ENCODE peak calls at places on chromosomes 5 and 9, in seven cellular contexts. I is AG04449, O is WERI-Rb-1, D is foreskin fibroblast, Z is tibial nerve, P is dorsolateral prefrontal cortex, W is brain microvascular endothelial cell. K is an unnamed sample.
A peak's percentile ranks its signal among the peaks of the same experiment; 100 is the strongest.

GRCh38 chr5:16617272-16617973 is 626 bp upstream of the RETREG1 start:
- DNase-seq in I (no peak), O (no peak), D (no peak), Z (no peak), P (no peak), W (no peak), K (no peak)

GRCh38 chr5:148926207-148926606 is 99.8 kb downstream of the ADRB2 start:
- DNase-seq in I (no peak), O (no peak), D (no peak), Z (no peak), P (no peak), W (no peak), K (no peak)

GRCh38 chr9:133818444-133818843 is 80.3 kb upstream of the SARDH start:
- DNase-seq in I (no peak), O (no peak), D (no peak), Z (no peak), P (no peak), W (no peak), K (no peak)

GRCh38 chr5:111227226-111227782 is 3.1 kb downstream of the CAMK4 start:
- DNase-seq in I (no peak), O (no peak), D (no peak), Z (no peak), P (no peak), W (no peak), K (no peak)

GRCh38 chr9:4569101-4569500 is 78.8 kb downstream of the SLC1A1 start:
- DNase-seq in I (no peak), O (no peak), D (peak; percentile 19), Z (no peak), P (no peak), W (no peak), K (no peak)

GRCh38 chr9:132800038-132800648 is 77.9 kb downstream of the AK8 start:
- DNase-seq in I (peak; percentile 3), O (peak; percentile 79), D (peak; percentile 91), Z (no peak), P (peak; percentile 76), W (peak; percentile 43), K (peak; percentile 39)

GRCh38 chr5:174714751-174715150 is 9.6 kb upstream of the MSX2 start:
- DNase-seq in I (no peak), O (no peak), D (no peak), Z (no peak), P (no peak), W (no peak), K (no peak)

GRCh38 chr5:126723643-126724042 is 53.3 kb upstream of the LMNB1 start:
- DNase-seq in I (no peak), O (no peak), D (no peak), Z (no peak), P (no peak), W (no peak), K (no peak)

GRCh38 chr5:81768960-81769452 is 18.1 kb upstream of the SSBP2 start:
- DNase-seq in I (peak; percentile 69), O (no peak), D (peak; percentile 86), Z (no peak), P (no peak), W (peak; percentile 87), K (peak; percentile 31)

GRCh38 chr5:123718238-123718637 is 206.3 kb downstream of the CSNK1G3 start:
- DNase-seq in I (no peak), O (no peak), D (peak; percentile 33), Z (no peak), P (no peak), W (no peak), K (peak; percentile 26)

GRCh38 chr9:22084336-22085035 is 75.4 kb upstream of the CDKN2B start:
- DNase-seq in I (peak; percentile 94), O (no peak), D (peak; percentile 92), Z (no peak), P (no peak), W (peak; percentile 96), K (peak; percentile 82)

GRCh38 chr5:31427013-31427783 is 104.7 kb downstream of the DROSHA start:
- DNase-seq in I (no peak), O (peak; percentile 56), D (no peak), Z (no peak), P (no peak), W (no peak), K (no peak)

GRCh38 chr9:85290019-85290418 is 451.7 kb downstream of the AGTPBP1 start:
- DNase-seq in I (no peak), O (no peak), D (no peak), Z (no peak), P (no peak), W (no peak), K (no peak)

GRCh38 chr9:91555132-91555531 is 131.5 kb upstream of the NFIL3 start:
- DNase-seq in I (no peak), O (no peak), D (peak; percentile 40), Z (no peak), P (no peak), W (peak; percentile 25), K (no peak)

GRCh38 chr9:72932669-72933068 is 20.2 kb downstream of the ALDH1A1 start:
- DNase-seq in I (no peak), O (no peak), D (no peak), Z (no peak), P (no peak), W (no peak), K (no peak)

GRCh38 chr5:68821056-68821455 is 272.8 kb upstream of the SLC30A5 start:
- DNase-seq in I (no peak), O (no peak), D (no peak), Z (no peak), P (no peak), W (no peak), K (no peak)

GRCh38 chr9:124290053-124290581 is 32.4 kb downstream of the NEK6 start:
- DNase-seq in I (no peak), O (no peak), D (no peak), Z (no peak), P (no peak), W (no peak), K (no peak)
- H3K4me3 ChIP-seq in I (no peak overlapping the region), O (no peak overlapping the region), D (no peak overlapping the region), Z (no peak overlapping the region), P (no peak overlapping the region), W (no peak overlapping the region), K (no peak overlapping the region)

GRCh38 chr5:150779397-150780179 is 1.0 kb downstream of the SMIM3 start:
- DNase-seq in I (no peak), O (no peak), D (peak; percentile 80), Z (no peak), P (no peak), W (no peak), K (no peak)
- TF ChIP-seq CTCF in I (no peak), O (no peak), D (no peak), Z (no peak), P (no peak), W (no peak), K (no peak)

GRCh38 chr5:3684118-3684517 is 88.5 kb downstream of the IRX1 start:
- DNase-seq in I (no peak), O (no peak), D (no peak), Z (no peak), P (no peak), W (no peak), K (no peak)
- H3K4me3 ChIP-seq in I (no peak overlapping the region), O (no peak overlapping the region), D (no peak overlapping the region), Z (no peak overlapping the region), P (no peak overlapping the region), W (no peak overlapping the region), K (no peak overlapping the region)

DNA sequence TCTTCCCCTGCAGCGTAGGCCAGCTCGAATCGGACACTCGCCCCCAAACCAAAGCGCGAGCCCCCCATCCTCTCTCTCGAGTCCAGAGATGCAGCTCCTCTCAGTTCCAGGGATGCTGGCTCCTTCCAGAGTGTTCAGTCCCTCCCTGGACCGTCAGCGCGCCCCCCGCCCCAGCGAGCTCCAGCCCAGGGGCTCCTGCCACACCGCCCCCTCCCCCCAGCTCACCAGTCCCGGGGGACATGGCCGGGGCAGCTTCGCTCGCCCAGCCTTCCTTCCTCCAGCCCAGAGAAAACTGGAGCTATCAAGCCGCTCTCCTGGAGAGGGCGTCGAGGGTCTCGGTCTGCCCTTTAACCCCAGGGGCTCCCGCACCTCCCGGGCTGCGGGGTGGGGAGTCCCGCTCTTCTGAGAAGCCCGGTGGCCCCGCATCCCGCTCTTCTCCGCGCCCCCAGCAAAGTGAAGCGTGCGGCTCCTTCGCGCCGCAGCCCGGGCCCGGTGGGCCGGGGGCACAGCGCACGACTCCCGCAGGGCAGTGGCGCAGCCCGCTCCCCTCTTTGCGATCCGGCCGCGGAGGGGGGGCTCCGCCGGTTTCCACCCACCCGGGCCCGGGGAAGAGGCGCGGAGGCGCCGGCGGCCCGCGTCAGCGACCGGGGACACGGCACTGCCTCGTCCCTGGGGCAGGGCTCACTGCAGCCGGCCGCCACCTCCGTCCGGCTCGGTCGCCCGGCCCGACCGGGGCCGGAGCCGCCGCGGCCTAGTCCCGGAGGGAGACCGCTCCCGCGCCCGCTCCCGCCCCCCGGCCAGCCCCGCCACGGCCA is 585 bp downstream of the MIER3 start:
- DNase-seq in I (no peak), O (peak; percentile 49), D (peak; percentile 49), Z (no peak), P (peak; percentile 44), W (no peak), K (no peak)
- TF ChIP-seq CTCF in I (no peak), O (peak; percentile 37), D (no peak), Z (no peak), P (no peak), W (no peak), K (no peak)

GRCh38 chr5:3120013-3120412 is 368.5 kb upstream of the IRX2 start:
- DNase-seq in I (no peak), O (no peak), D (no peak), Z (no peak), P (no peak), W (no peak), K (no peak)

GRCh38 chr5:3121813-3122212 is 370.3 kb upstream of the IRX2 start:
- DNase-seq in I (no peak), O (no peak), D (no peak), Z (no peak), P (no peak), W (no peak), K (no peak)

GRCh38 chr5:3116366-3116765 is 364.9 kb upstream of the IRX2 start:
- DNase-seq in I (no peak), O (no peak), D (no peak), Z (no peak), P (no peak), W (no peak), K (no peak)

GRCh38 chr5:3119435-3119834 is 368.0 kb upstream of the IRX2 start:
- DNase-seq in I (no peak), O (no peak), D (no peak), Z (no peak), P (no peak), W (no peak), K (no peak)

DNA sequence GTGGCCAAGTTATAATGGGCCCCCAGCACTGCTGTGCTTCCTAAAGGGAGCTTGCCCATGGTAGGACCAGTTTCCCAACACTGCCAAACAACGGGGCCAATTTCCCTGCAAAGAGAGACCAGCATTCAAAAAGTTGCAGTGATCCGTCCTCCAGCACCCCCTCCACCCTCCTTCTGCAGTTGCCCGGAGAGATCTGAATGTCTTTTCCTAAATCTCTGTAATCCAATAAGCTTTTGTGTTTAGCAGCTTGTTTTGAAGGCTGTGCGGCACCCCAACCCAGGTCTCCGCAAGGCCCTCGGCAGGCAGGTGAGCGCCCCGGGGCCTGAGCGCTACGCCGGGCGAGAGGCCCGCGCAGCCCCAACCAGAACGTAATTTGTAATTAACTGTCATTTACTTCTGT is 366.8 kb upstream of the IRX2 start:
- DNase-seq in I (no peak), O (no peak), D (no peak), Z (no peak), P (no peak), W (no peak), K (no peak)
- H3K4me3 ChIP-seq in I (no peak overlapping the region), O (no peak overlapping the region), D (no peak overlapping the region), Z (no peak overlapping the region), P (no peak overlapping the region), W (no peak overlapping the region), K (no peak overlapping the region)